ENCODE peak calls at places on chromosome 6, in eight cellular contexts. C is esophagus squamous epithelium; Z is ascending aorta; Y is Peyer's patch; B is CD8-positive, alpha-beta T cell; G is psoas muscle; V is kidney; K is neural crest cell. L is an unnamed sample.

GRCh38 chr6:66526061-66526460 is 819.0 kb upstream of the EYS start:
- DNase-seq in C (no peak), Z (no peak), Y (no peak), B (no peak), G (no peak), V (no peak), K (no peak), L (no peak)

GRCh38 chr6:34462561-34462971 is 3.3 kb upstream of the PACSIN1 start:
- DNase-seq in C (no peak), Z (no peak), Y (no peak), B (no peak), G (no peak), V (no peak), K (peak), L (no peak)

GRCh38 chr6:82363368-82364086 is at the start of gene TPBG:
- DNase-seq in C (no peak), Z (no peak), Y (no peak), B (no peak), G (peak), V (peak), K (peak), L (no peak)

GRCh38 chr6:156948807-156949206 is 171.6 kb downstream of the ARID1B start:
- DNase-seq in C (no peak), Z (no peak), Y (no peak), B (no peak), G (no peak), V (no peak), K (no peak), L (no peak)

GRCh38 chr6:113466526-113466925 is 390.6 kb upstream of the MARCKS start:
- DNase-seq in C (no peak), Z (no peak), Y (no peak), B (no peak), G (no peak), V (no peak), K (no peak), L (no peak)

GRCh38 chr6:167528239-167528638 is 203.4 kb downstream of the TTLL2 start:
- DNase-seq in C (no peak), Z (no peak), Y (no peak), B (no peak), G (no peak), V (no peak), K (no peak), L (no peak)

GRCh38 chr6:116542426-116542825 is 3.1 kb downstream of the TRAPPC3L start:
- DNase-seq in C (no peak), Z (no peak), Y (no peak), B (no peak), G (no peak), V (no peak), K (no peak), L (no peak)

GRCh38 chr6:106192824-106193223 is 106.7 kb downstream of the PRDM1 start:
- DNase-seq in C (no peak), Z (no peak), Y (no peak), B (no peak), G (no peak), V (no peak), K (no peak), L (no peak)

GRCh38 chr6:17865798-17866725 is 121.4 kb downstream of the KIF13A start:
- DNase-seq in C (no peak), Z (peak), Y (no peak), B (no peak), G (peak), V (peak), K (no peak), L (no peak)

GRCh38 chr6:34645627-34646026 is 50.9 kb downstream of the ILRUN start:
- DNase-seq in C (no peak), Z (no peak), Y (no peak), B (no peak), G (no peak), V (no peak), K (no peak), L (no peak)

GRCh38 chr6:140537211-140537610 is 1162.8 kb upstream of the CITED2 start:
- DNase-seq in C (no peak), Z (no peak), Y (no peak), B (no peak), G (no peak), V (no peak), K (no peak), L (no peak)

GRCh38 chr6:105042648-105043047 is 85.7 kb downstream of the LIN28B start:
- DNase-seq in C (no peak), Z (no peak), Y (no peak), B (no peak), G (no peak), V (no peak), K (no peak), L (no peak)

GRCh38 chr6:134288538-134289203 is 29.2 kb downstream of the SGK1 start:
- DNase-seq in C (no peak), Z (no peak), Y (no peak), B (no peak), G (no peak), V (no peak), K (no peak), L (peak)

GRCh38 chr6:44053106-44053756 is 74.0 kb downstream of the MRPL14 start:
- DNase-seq in C (no peak), Z (no peak), Y (no peak), B (no peak), G (no peak), V (peak), K (no peak), L (no peak)

GRCh38 chr6:125597411-125598253 is 151.8 kb upstream of the HEY2 start:
- DNase-seq in C (no peak), Z (no peak), Y (no peak), B (no peak), G (peak), V (peak), K (no peak), L (no peak)

GRCh38 chr6:39362487-39362865 is 40.0 kb upstream of the KCNK16 start:
- DNase-seq in C (no peak), Z (no peak), Y (no peak), B (no peak), G (no peak), V (no peak), K (no peak), L (no peak)

GRCh38 chr6:35534396-35535170 is 21.9 kb upstream of the TULP1 start:
- DNase-seq in C (no peak), Z (no peak), Y (no peak), B (no peak), G (no peak), V (peak), K (no peak), L (no peak)

GRCh38 chr6:154457881-154458284 is 52.6 kb downstream of the CNKSR3 start:
- DNase-seq in C (no peak), Z (no peak), Y (no peak), B (no peak), G (no peak), V (no peak), K (no peak), L (no peak)

GRCh38 chr6:24500683-24501082 is 5.9 kb downstream of the ALDH5A1 start:
- DNase-seq in C (no peak), Z (no peak), Y (no peak), B (no peak), G (no peak), V (no peak), K (no peak), L (no peak)

GRCh38 chr6:158611600-158612041 is 32.9 kb downstream of the DYNLT1 start:
- DNase-seq in C (no peak), Z (no peak), Y (no peak), B (no peak), G (no peak), V (no peak), K (no peak), L (no peak)

GRCh38 chr6:82248233-82248735 is 740 bp upstream of the IBTK start:
- DNase-seq in C (no peak), Z (no peak), Y (no peak), B (no peak), G (no peak), V (no peak), K (no peak), L (no peak)

GRCh38 chr6:56535626-56536025 is 107.1 kb downstream of the DST start:
- DNase-seq in C (no peak), Z (no peak), Y (no peak), B (no peak), G (no peak), V (no peak), K (no peak), L (no peak)

GRCh38 chr6:38187285-38187684 is 367.8 kb downstream of the ZFAND3 start:
- DNase-seq in C (no peak), Z (no peak), Y (peak), B (no peak), G (no peak), V (no peak), K (no peak), L (no peak)
- TF ChIP-seq CTCF in C (no peak), Z (no peak), Y (no peak), B (no peak), G (no peak), V (no peak), K (no peak), L (no peak)

GRCh38 chr6:137637161-137637560 is 143.0 kb upstream of the OLIG3 start:
- DNase-seq in C (no peak), Z (no peak), Y (no peak), B (no peak), G (no peak), V (no peak), K (no peak), L (no peak)

GRCh38 chr6:137640086-137640485 is 145.9 kb upstream of the OLIG3 start:
- DNase-seq in C (no peak), Z (no peak), Y (no peak), B (no peak), G (no peak), V (no peak), K (no peak), L (no peak)

GRCh38 chr6:137641474-137642077 is 147.4 kb upstream of the OLIG3 start:
- DNase-seq in C (no peak), Z (no peak), Y (peak), B (peak), G (peak), V (peak), K (peak), L (peak)

DNA sequence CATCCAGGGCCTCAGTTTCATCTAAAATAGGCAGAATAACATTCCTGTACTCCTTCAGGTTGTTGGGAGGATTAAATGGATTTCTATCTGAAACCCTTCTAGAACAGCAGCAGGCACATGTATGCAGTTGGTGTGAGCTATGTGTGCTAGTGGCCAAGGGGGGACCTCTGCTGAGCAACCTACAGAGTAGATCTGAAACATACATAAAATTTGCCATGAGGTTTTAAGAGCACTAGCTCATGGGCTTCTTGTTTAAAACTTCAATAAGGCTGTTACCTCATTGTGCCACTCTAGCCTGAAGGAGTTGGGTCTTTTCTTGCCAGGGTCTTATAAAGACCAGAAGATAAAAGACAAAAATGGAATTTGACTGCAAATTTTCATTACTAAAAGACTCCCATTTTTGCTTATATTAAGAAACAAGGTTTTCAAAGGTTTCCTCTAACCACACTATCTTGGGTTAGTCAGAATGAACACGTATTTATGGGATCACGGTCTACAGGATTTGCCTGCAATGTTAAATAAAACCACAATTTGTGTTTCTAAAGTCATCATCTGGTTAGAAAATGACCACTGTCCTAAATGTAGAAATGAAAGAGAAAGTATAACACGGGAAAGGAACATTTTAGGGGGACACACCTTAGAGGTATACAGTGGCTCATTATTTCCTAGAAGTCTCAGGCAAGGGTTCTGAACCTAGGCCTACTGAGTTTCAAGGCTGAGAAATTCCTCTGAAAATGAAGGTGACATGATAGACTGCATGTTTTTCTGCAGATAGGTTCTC is 144.9 kb upstream of the OLIG3 start:
- DNase-seq in C (no peak), Z (no peak), Y (no peak), B (no peak), G (no peak), V (no peak), K (no peak), L (no peak)
- TF ChIP-seq CTCF in C (no peak), Z (no peak), Y (no peak), B (no peak), G (no peak), V (no peak), K (no peak), L (no peak)

DNA sequence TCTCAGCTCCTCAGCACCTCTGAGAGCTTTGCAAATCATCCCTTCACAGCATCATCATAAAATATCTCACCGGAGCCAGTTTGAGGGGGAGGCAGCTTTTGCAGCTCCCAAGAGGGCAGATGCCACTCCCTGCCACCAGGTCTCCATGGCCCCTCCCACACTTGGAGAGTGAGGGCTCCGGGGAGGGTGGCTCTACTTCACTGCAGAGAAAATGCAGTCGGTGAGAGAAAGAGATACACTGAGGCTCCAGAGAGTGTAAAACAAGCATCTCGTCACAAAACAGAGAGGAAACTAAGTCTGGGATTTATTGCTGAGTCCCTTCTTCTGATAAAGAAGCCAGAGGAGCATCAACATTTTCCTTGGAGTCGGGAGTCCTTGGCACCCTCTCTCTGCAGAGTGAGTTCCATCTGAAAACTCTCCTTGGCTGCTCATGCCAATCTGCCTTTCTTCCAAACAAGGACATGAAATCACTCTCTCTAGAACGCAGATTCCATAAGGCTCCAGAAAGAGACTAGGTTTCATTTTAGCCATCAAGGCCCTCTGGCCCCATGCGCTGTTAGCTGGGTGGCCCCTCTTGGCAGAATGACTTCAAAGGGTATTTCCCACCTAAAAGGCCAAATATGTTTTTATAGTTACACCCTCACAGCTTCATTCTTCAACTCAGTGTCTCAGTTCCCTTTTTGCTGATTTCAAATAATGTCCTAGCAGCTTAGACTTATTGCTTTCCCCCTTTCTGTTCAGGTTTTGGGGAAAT is 70.6 kb upstream of the F13A1 start:
- DNase-seq in C (no peak), Z (no peak), Y (no peak), B (no peak), G (no peak), V (no peak), K (no peak), L (no peak)
- TF ChIP-seq CTCF in C (no peak), Z (no peak), Y (no peak), B (no peak), G (no peak), V (no peak), K (no peak), L (no peak)

GRCh38 chr6:29999426-29999825 is 57.1 kb downstream of the HLA-A start:
- DNase-seq in C (no peak), Z (no peak), Y (no peak), B (no peak), G (no peak), V (no peak), K (no peak), L (no peak)

GRCh38 chr6:30005482-30005881 is 55.6 kb upstream of the POLR1H start:
- DNase-seq in C (no peak), Z (no peak), Y (no peak), B (no peak), G (no peak), V (no peak), K (no peak), L (no peak)

GRCh38 chr6:30000156-30000791 is 57.9 kb downstream of the HLA-A start:
- DNase-seq in C (no peak), Z (no peak), Y (no peak), B (no peak), G (no peak), V (no peak), K (no peak), L (no peak)

GRCh38 chr6:30006170-30007131 is 54.6 kb upstream of the POLR1H start:
- DNase-seq in C (no peak), Z (no peak), Y (no peak), B (peak), G (peak), V (peak), K (no peak), L (no peak)

GRCh38 chr6:30002871-30003270 is 58.2 kb upstream of the POLR1H start:
- DNase-seq in C (no peak), Z (no peak), Y (no peak), B (no peak), G (no peak), V (no peak), K (no peak), L (no peak)
- TF ChIP-seq CTCF in C (no peak), Z (no peak), Y (no peak), B (no peak), G (no peak), V (no peak), K (no peak), L (no peak)

DNA sequence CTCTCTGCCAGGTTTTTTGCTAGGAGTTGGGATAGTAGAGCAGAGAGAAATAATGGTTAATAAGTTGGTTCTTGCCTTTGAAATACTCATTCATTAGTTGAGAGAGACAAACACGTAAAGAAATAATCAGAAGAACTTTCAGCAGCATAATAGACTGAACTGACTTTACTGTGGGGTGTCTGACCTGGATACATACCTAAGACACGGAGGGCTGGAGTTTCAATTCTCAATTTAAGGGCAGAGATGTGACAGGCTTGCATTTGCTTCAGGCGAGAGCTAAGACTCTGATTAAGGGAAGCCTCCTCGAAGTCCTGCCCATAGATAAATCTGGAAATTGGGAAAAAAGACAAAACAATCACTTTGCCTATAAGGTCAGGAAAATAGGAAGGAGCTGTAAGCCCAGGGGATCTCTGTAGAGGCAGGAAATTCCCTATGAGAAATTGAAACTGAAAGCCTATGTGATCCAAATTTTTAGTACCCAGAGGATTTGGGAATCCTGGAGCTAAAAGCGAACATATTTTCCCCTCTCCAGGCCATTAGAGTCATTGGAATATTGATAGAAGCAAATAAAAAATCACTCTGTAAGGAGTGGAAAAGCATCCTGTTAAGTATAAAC is 276.8 kb downstream of the PHACTR1 start:
- DNase-seq in C (no peak), Z (no peak), Y (no peak), B (no peak), G (no peak), V (no peak), K (no peak), L (no peak)
- TF ChIP-seq CTCF in C (no peak), Z (no peak), Y (no peak), B (no peak), G (no peak), V (no peak), K (no peak), L (no peak)

L was measured in CD14-positive monocyte.